ENCODE peak calls at places on chromosomes 5 and 9, in ten cellular contexts. X is NCI-H226; D is astrocyte; Y is fibroblast of pulmonary artery; E is iris pigment epithelial cell; Q is CD8-positive, alpha-beta memory T cell; S is bronchial epithelial cell; B is Calu3; A is HS-27A; V is breast epithelium. N is an unnamed sample.

GRCh38 chr5:37723147-37723961 is 116.5 kb downstream of the GDNF start:
- DNase-seq in X (no peak), D (peak), Y (no peak), E (peak), Q (no peak), S (no peak), B (peak), A (peak), V (no peak), N (no peak)

GRCh38 chr9:77883846-77884771 is 147.5 kb downstream of the GNAQ start:
- DNase-seq in X (peak), D (peak), Y (peak), E (peak), Q (no peak), S (peak), B (no peak), A (no peak), V (no peak), N (peak)

GRCh38 chr9:91001146-91001611 is 199.6 kb downstream of the SYK start:
- DNase-seq in X (peak), D (peak), Y (peak), E (peak), Q (no peak), S (peak), B (peak), A (peak), V (peak), N (peak)

GRCh38 chr5:39513236-39513635 is 88.5 kb upstream of the DAB2 start:
- DNase-seq in X (no peak), D (peak), Y (no peak), E (peak), Q (no peak), S (peak), B (peak), A (peak), V (no peak), N (peak)

GRCh38 chr9:137581361-137582285 is 2.9 kb upstream of the DPH7 start:
- DNase-seq in X (no peak), D (no peak), Y (no peak), E (no peak), Q (no peak), S (no peak), B (no peak), A (no peak), V (no peak), N (no peak)

GRCh38 chr9:125142560-125143376 is 560 bp downstream of the SCAI start:
- DNase-seq in X (no peak), D (no peak), Y (no peak), E (no peak), Q (no peak), S (no peak), B (peak), A (no peak), V (no peak), N (no peak)

GRCh38 chr5:145943674-145944121 is 7.3 kb downstream of the SH3RF2 start:
- DNase-seq in X (peak), D (no peak), Y (peak), E (peak), Q (no peak), S (peak), B (peak), A (no peak), V (no peak), N (no peak)

GRCh38 chr9:103301051-103301450 is 305.9 kb downstream of the CYLC2 start:
- DNase-seq in X (peak), D (no peak), Y (no peak), E (no peak), Q (no peak), S (no peak), B (no peak), A (no peak), V (no peak), N (no peak)

GRCh38 chr9:93013856-93014582 is 44.5 kb upstream of the SUSD3 start:
- DNase-seq in X (no peak), D (no peak), Y (no peak), E (no peak), Q (no peak), S (no peak), B (no peak), A (no peak), V (no peak), N (no peak)

GRCh38 chr5:56479701-56480304 is 246.7 kb upstream of the ANKRD55 start:
- DNase-seq in X (peak), D (peak), Y (no peak), E (no peak), Q (no peak), S (peak), B (no peak), A (no peak), V (no peak), N (no peak)

GRCh38 chr5:138245717-138246116 is 28.7 kb downstream of the GFRA3 start:
- DNase-seq in X (no peak), D (no peak), Y (no peak), E (no peak), Q (no peak), S (no peak), B (no peak), A (no peak), V (no peak), N (no peak)

N was measured in keratinocyte.